ENCODE peak calls at places on chromosomes 6 and 20, in six cellular contexts. S is adrenal gland, N is Peyer's patch, I is mesendoderm, M is kidney, H is SK-N-SH. V is an unnamed sample.

GRCh38 chr20:742156-742555 is 26.1 kb downstream of the SLC52A3 start:
- DNase-seq in H (no peak), S (no peak), N (no peak), I (no peak), M (no peak), V (no peak)

GRCh38 chr6:159043236-159043635 is 1.6 kb downstream of the TAGAP start:
- DNase-seq in I (no peak), H (no peak), N (no peak), M (no peak), S (no peak), V (no peak)

GRCh38 chr6:155832596-155832995 is 377.0 kb upstream of the NOX3 start:
- DNase-seq in H (no peak), I (peak; percentile 78), S (no peak), N (no peak), M (no peak), V (no peak)

GRCh38 chr20:58421497-58421850 is 32.4 kb downstream of the VAPB start:
- DNase-seq in M (no peak), N (no peak), S (no peak), H (no peak), I (no peak), V (no peak)

GRCh38 chr6:50824505-50824904 is 5.8 kb downstream of the TFAP2B start:
- DNase-seq in I (no peak), S (no peak), M (no peak), N (no peak), H (no peak), V (no peak)

GRCh38 chr20:20409326-20409725 is 41.4 kb downstream of the INSM1 start:
- DNase-seq in M (no peak), S (no peak), H (no peak), I (no peak), N (no peak), V (no peak)

GRCh38 chr6:156787569-156788492 is 10.7 kb downstream of the ARID1B start:
- DNase-seq in S (no peak), M (no peak), I (no peak), N (no peak), H (no peak), V (no peak)

GRCh38 chr20:40797425-40797824 is 108.4 kb upstream of the MAFB start:
- DNase-seq in N (no peak), S (no peak), M (no peak), I (peak; percentile 49), H (no peak), V (no peak)

GRCh38 chr6:31729979-31730630 is 1.0 kb upstream of the DDAH2 start:
- DNase-seq in N (peak; percentile 88), H (peak; percentile 96), M (peak; percentile 96), S (peak; percentile 78), I (peak; percentile 94), V (peak; percentile 75)

GRCh38 chr6:149325648-149326236 is 8.2 kb downstream of the TAB2 start:
- DNase-seq in M (no peak), S (no peak), N (no peak), I (no peak), H (no peak), V (no peak)

GRCh38 chr20:24983896-24984295 is 8.7 kb downstream of the APMAP start:
- DNase-seq in N (no peak), H (no peak), I (no peak), S (no peak), M (no peak), V (no peak)

GRCh38 chr6:51025082-51025777 is 206.6 kb downstream of the TFAP2B start:
- DNase-seq in S (no peak), H (no peak), I (peak; percentile 30), N (no peak), M (no peak), V (no peak)

GRCh38 chr6:144621332-144621731 is 336.2 kb downstream of the UTRN start:
- DNase-seq in M (no peak), S (no peak), I (peak; percentile 68), N (no peak), H (no peak), V (no peak)

GRCh38 chr6:125004198-125004597 is 42.0 kb downstream of the RNF217 start:
- DNase-seq in H (no peak), N (no peak), M (no peak), I (no peak), S (no peak), V (no peak)

GRCh38 chr6:108564178-108564577 is 3.5 kb downstream of the FOXO3 start:
- DNase-seq in H (no peak), I (no peak), N (no peak), S (no peak), M (no peak), V (no peak)

GRCh38 chr20:58888521-58889333 is 36.2 kb downstream of the GNAS start:
- DNase-seq in I (peak; percentile 87), S (peak; percentile 85), N (peak; percentile 81), M (peak; percentile 94), H (peak; percentile 87), V (peak; percentile 73)

GRCh38 chr20:62104791-62105345 is 17.4 kb upstream of the LSM14B start:
- DNase-seq in M (no peak), H (no peak), N (no peak), S (no peak), I (no peak), V (no peak)

GRCh38 chr6:37110455-37111155 is 59.3 kb upstream of the PIM1 start:
- DNase-seq in S (no peak), I (no peak), N (no peak), H (peak; percentile 44), M (no peak), V (no peak)

GRCh38 chr20:478949-479429 is 16.7 kb upstream of the TBC1D20 start:
- DNase-seq in I (peak; percentile 62), S (no peak), N (no peak), M (no peak), H (peak; percentile 56), V (peak; percentile 18)

DNA sequence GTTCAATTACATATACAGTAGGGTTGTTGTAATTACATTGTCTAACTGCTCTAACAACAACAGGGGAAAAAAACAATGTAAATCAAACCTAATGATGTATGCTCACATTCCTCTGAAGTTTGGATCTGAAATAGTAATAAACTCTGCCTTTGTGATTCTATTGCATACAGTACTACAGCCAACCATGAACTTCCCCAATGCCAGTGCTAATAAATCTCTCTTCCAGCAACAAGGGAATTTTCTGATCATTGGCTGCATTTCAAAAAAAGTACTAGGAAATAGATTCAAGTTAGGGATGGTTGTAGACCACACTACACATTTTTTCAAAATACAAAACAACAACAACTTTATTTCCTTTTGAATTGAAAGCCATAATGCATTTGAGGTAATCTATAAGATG is 34.7 kb downstream of the COL12A1 start:
- DNase-seq in I (no peak), M (no peak), S (no peak), H (no peak), N (no peak), V (no peak)
- H3K27ac ChIP-seq in I (no peak overlapping the region), M (no peak overlapping the region), S (no peak overlapping the region), H (no peak overlapping the region), N (no peak overlapping the region), V (no peak overlapping the region)

GRCh38 chr6:119171442-119171841 is 93.0 kb upstream of the FAM184A start:
- DNase-seq in N (no peak), M (no peak), H (no peak), S (no peak), I (no peak), V (no peak)
- H3K4me3 ChIP-seq in N (no peak overlapping the region), M (no peak overlapping the region), H (no peak overlapping the region), S (no peak overlapping the region), I (no peak overlapping the region), V (no peak overlapping the region)

GRCh38 chr6:44825284-44825683 is 437.8 kb downstream of the CDC5L start:
- DNase-seq in M (no peak), S (no peak), H (no peak), N (no peak), I (no peak), V (no peak)
- H3K27ac ChIP-seq in M (no peak overlapping the region), S (no peak overlapping the region), H (no peak overlapping the region), N (no peak overlapping the region), I (no peak overlapping the region), V (no peak overlapping the region)

GRCh38 chr6:138492871-138493270 is 6.4 kb downstream of the NHSL1 start:
- DNase-seq in N (no peak), I (no peak), M (no peak), S (no peak), H (no peak), V (no peak)
- H3K4me3 ChIP-seq in N (no peak overlapping the region), I (no peak overlapping the region), M (no peak overlapping the region), S (no peak overlapping the region), H (no peak overlapping the region), V (no peak overlapping the region)

DNA sequence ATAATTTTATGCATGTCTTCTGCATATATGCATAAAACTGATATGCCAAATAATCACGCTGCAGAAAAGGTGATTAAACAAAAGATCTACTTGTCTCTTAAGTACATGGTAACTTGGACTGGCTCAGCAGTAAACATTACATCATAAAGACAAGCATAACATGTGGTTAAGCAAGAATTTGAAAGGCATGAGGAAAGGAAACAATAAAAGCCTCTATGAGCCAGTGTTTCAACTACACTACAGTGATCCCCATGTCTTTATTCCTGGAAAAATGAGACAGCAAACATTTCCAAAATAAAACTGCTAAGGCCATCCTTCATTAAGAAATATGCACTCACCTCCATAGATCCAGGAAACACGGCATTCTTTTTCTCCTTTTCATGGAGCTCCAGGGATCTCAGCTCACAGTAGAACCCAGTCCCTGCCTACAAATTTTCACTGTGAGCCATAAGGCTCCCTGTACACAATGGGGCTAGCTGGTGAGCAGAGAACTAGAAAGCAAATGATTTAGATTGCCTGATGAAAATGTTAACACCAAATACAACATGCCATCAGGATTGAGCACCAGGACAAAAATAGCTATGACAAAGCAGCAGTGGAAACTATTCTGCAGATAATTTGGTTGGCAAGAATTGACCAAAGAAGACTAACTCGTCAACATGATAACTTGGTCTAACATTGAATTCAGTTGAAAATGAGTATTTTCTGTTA is 156.1 kb downstream of the COL21A1 start:
- DNase-seq in S (no peak), M (no peak), I (no peak), H (no peak), N (no peak), V (no peak)
- H3K27ac ChIP-seq in S (no peak overlapping the region), M (no peak overlapping the region), I (no peak overlapping the region), H (peak overlapping the region; percentile 60), N (no peak overlapping the region), V (no peak overlapping the region)

GRCh38 chr6:1365701-1366100 is 23.7 kb upstream of the FOXF2 start:
- DNase-seq in I (no peak), H (no peak), N (no peak), S (no peak), M (no peak), V (no peak)

GRCh38 chr6:1362643-1363042 is 26.7 kb upstream of the FOXF2 start:
- DNase-seq in N (no peak), I (no peak), S (no peak), M (no peak), H (no peak), V (no peak)

GRCh38 chr6:1363729-1364572 is 25.4 kb upstream of the FOXF2 start:
- DNase-seq in H (no peak), S (no peak), I (peak; percentile 31), M (no peak), N (no peak), V (no peak)

GRCh38 chr6:1363298-1363697 is 26.1 kb upstream of the FOXF2 start:
- DNase-seq in I (no peak), S (no peak), N (no peak), M (no peak), H (no peak), V (no peak)

DNA sequence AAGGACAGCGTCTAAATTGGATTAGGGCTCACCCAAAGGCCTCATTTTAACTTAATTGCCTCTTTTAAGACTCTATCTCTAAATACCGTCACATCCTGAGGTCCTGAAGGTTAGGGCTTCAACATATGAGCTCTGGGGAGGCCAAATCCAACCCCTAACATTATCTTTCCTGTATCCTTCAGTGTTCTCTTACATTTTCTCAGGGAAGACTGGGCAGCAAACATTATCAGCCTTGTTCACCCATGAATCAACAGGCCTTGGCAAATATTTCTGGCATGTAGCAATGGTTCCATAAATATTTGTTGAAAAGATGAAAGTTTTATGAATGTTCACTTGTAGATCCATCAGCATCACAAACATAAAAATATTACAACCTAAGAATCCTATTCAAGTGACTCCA is 24.6 kb upstream of the FOXF2 start:
- DNase-seq in H (no peak), S (no peak), N (no peak), I (no peak), M (no peak), V (no peak)
- H3K4me3 ChIP-seq in H (no peak overlapping the region), S (no peak overlapping the region), N (no peak overlapping the region), I (no peak overlapping the region), M (no peak overlapping the region), V (no peak overlapping the region)